ENCODE peak calls at places on chromosomes 12 and 14, in nine cellular contexts. One of them, this sample, is unnamed.

GRCh38 chr12:98352218-98352811 is 163.1 kb upstream of the TMPO start:
- DNase-seq in brain microvascular endothelial cell: peak
- DNase-seq in fibroblast of lung: peak
- DNase-seq in H9: no peak
- DNase-seq in neural progenitor cell: no peak
- DNase-seq in A549: peak
- DNase-seq in hepatocyte: peak
- DNase-seq in suprapubic skin: no peak
- DNase-seq in activated B cell treated with CpG ODN at 0.5 μM for 24 hours: no peak
- DNase-seq in this sample: no peak

GRCh38 chr12:6696690-6697583 is 3.7 kb downstream of the PIANP start:
- DNase-seq in fibroblast of lung: no peak
- DNase-seq in A549: no peak
- DNase-seq in suprapubic skin: no peak
- DNase-seq in H9: no peak
- DNase-seq in hepatocyte: no peak
- DNase-seq in neural progenitor cell: no peak
- DNase-seq in brain microvascular endothelial cell: no peak
- DNase-seq in activated B cell treated with CpG ODN at 0.5 μM for 24 hours: peak
- DNase-seq in this sample: no peak

GRCh38 chr12:57325395-57325794 is 74.4 kb upstream of the STAC3 start:
- DNase-seq in H9: no peak
- DNase-seq in hepatocyte: no peak
- DNase-seq in activated B cell treated with CpG ODN at 0.5 μM for 24 hours: no peak
- DNase-seq in fibroblast of lung: no peak
- DNase-seq in neural progenitor cell: no peak
- DNase-seq in brain microvascular endothelial cell: no peak
- DNase-seq in suprapubic skin: no peak
- DNase-seq in A549: no peak
- DNase-seq in this sample: no peak

GRCh38 chr12:96258451-96258933 is 64.3 kb downstream of the ELK3 start:
- DNase-seq in H9: no peak
- DNase-seq in brain microvascular endothelial cell: peak
- DNase-seq in fibroblast of lung: peak
- DNase-seq in neural progenitor cell: peak
- DNase-seq in A549: no peak
- DNase-seq in activated B cell treated with CpG ODN at 0.5 μM for 24 hours: no peak
- DNase-seq in suprapubic skin: no peak
- DNase-seq in hepatocyte: no peak
- DNase-seq in this sample: no peak

GRCh38 chr14:61452452-61452851 is 131.1 kb downstream of the PRKCH start:
- DNase-seq in suprapubic skin: no peak
- DNase-seq in hepatocyte: no peak
- DNase-seq in fibroblast of lung: no peak
- DNase-seq in activated B cell treated with CpG ODN at 0.5 μM for 24 hours: no peak
- DNase-seq in brain microvascular endothelial cell: no peak
- DNase-seq in A549: no peak
- DNase-seq in H9: no peak
- DNase-seq in neural progenitor cell: no peak
- DNase-seq in this sample: no peak

GRCh38 chr14:35423621-35424020 is 19.1 kb upstream of the NFKBIA start:
- DNase-seq in A549: no peak
- DNase-seq in H9: no peak
- DNase-seq in hepatocyte: no peak
- DNase-seq in suprapubic skin: no peak
- DNase-seq in neural progenitor cell: no peak
- DNase-seq in brain microvascular endothelial cell: no peak
- DNase-seq in fibroblast of lung: no peak
- DNase-seq in activated B cell treated with CpG ODN at 0.5 μM for 24 hours: no peak
- DNase-seq in this sample: no peak

GRCh38 chr14:24411468-24412454 is 13.0 kb downstream of the NYNRIN start:
- DNase-seq in suprapubic skin: no peak
- DNase-seq in hepatocyte: peak
- DNase-seq in A549: peak
- DNase-seq in activated B cell treated with CpG ODN at 0.5 μM for 24 hours: no peak
- DNase-seq in neural progenitor cell: peak
- DNase-seq in brain microvascular endothelial cell: peak
- DNase-seq in fibroblast of lung: peak
- DNase-seq in H9: peak
- DNase-seq in this sample: no peak

GRCh38 chr12:5510251-5510805 is 78.4 kb downstream of the NTF3 start:
- DNase-seq in suprapubic skin: peak
- DNase-seq in fibroblast of lung: no peak
- DNase-seq in H9: peak
- DNase-seq in activated B cell treated with CpG ODN at 0.5 μM for 24 hours: no peak
- DNase-seq in brain microvascular endothelial cell: no peak
- DNase-seq in hepatocyte: no peak
- DNase-seq in A549: no peak
- DNase-seq in neural progenitor cell: no peak
- DNase-seq in this sample: no peak

GRCh38 chr14:93051600-93052546 is 63.9 kb downstream of the ITPK1 start:
- DNase-seq in suprapubic skin: no peak
- DNase-seq in hepatocyte: no peak
- DNase-seq in A549: no peak
- DNase-seq in brain microvascular endothelial cell: no peak
- DNase-seq in activated B cell treated with CpG ODN at 0.5 μM for 24 hours: no peak
- DNase-seq in neural progenitor cell: peak
- DNase-seq in H9: peak
- DNase-seq in fibroblast of lung: no peak
- DNase-seq in this sample: no peak

GRCh38 chr14:58865520-58866281 is 227.9 kb downstream of the DACT1 start:
- DNase-seq in fibroblast of lung: peak
- DNase-seq in H9: no peak
- DNase-seq in suprapubic skin: no peak
- DNase-seq in A549: no peak
- DNase-seq in brain microvascular endothelial cell: peak
- DNase-seq in hepatocyte: no peak
- DNase-seq in neural progenitor cell: no peak
- DNase-seq in activated B cell treated with CpG ODN at 0.5 μM for 24 hours: no peak
- DNase-seq in this sample: no peak

DNA sequence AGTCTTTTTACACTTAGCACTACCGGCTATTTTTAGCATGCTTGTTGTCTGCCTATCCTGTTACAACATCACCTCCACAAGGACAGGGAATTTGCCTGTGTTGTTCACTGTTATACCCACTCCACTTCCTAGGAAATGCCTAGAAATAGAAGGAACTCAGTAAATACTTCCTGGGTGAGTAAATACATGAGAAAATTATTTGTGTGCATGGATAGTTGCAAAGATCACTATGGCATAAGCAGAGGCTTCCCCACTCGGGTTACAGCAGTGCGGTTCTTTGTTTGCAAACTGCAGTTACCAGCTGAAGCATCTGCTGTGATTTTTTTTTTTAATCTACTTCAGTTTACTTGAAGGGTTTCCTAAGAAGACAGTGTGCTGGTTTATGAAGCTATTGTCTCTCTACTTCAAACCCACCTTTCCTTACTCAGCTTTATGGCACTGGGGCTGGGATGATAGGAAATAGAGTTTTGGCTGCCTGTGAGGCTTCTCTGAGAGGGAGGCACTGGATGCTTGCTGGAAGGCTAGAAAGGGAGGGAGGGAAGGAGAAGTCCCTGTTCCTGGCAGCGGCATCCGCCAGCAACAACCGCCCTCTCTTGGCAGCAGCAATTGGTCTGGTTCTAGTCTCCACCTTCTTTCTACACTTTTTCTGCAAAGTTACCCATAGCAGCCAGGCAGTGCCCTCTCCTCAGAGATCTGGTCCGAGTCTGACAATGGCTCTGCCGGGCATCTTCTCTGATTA is 29.1 kb downstream of the PDE6H start:
- DNase-seq in H9: peak
- DNase-seq in suprapubic skin: peak
- DNase-seq in neural progenitor cell: peak
- DNase-seq in brain microvascular endothelial cell: peak
- DNase-seq in hepatocyte: peak
- DNase-seq in activated B cell treated with CpG ODN at 0.5 μM for 24 hours: no peak
- DNase-seq in fibroblast of lung: peak
- DNase-seq in A549: no peak
- DNase-seq in this sample: no peak
- TF ChIP-seq CTCF in H9: no peak
- TF ChIP-seq CTCF in suprapubic skin: no peak
- TF ChIP-seq CTCF in neural progenitor cell: no peak
- TF ChIP-seq CTCF in brain microvascular endothelial cell: no peak
- TF ChIP-seq CTCF in hepatocyte: peak
- TF ChIP-seq CTCF in activated B cell treated with CpG ODN at 0.5 μM for 24 hours: no peak
- TF ChIP-seq CTCF in fibroblast of lung: peak
- TF ChIP-seq CTCF in A549: no peak
- TF ChIP-seq CTCF in this sample: peak

GRCh38 chr14:81062816-81063215 is 107.4 kb downstream of the TSHR start:
- DNase-seq in activated B cell treated with CpG ODN at 0.5 μM for 24 hours: no peak
- DNase-seq in hepatocyte: peak
- DNase-seq in suprapubic skin: no peak
- DNase-seq in brain microvascular endothelial cell: no peak
- DNase-seq in neural progenitor cell: peak
- DNase-seq in H9: peak
- DNase-seq in A549: peak
- DNase-seq in fibroblast of lung: no peak
- DNase-seq in this sample: no peak
- TF ChIP-seq CTCF in activated B cell treated with CpG ODN at 0.5 μM for 24 hours: no peak
- TF ChIP-seq CTCF in hepatocyte: no peak
- TF ChIP-seq CTCF in suprapubic skin: no peak
- TF ChIP-seq CTCF in brain microvascular endothelial cell: peak
- TF ChIP-seq CTCF in neural progenitor cell: peak
- TF ChIP-seq CTCF in H9: peak
- TF ChIP-seq CTCF in A549: peak
- TF ChIP-seq CTCF in fibroblast of lung: no peak
- TF ChIP-seq CTCF in this sample: peak

GRCh38 chr12:54390668-54391551 is 6.4 kb upstream of the ZNF385A start:
- DNase-seq in neural progenitor cell: peak
- DNase-seq in H9: peak
- DNase-seq in A549: no peak
- DNase-seq in fibroblast of lung: no peak
- DNase-seq in suprapubic skin: no peak
- DNase-seq in brain microvascular endothelial cell: no peak
- DNase-seq in hepatocyte: peak
- DNase-seq in activated B cell treated with CpG ODN at 0.5 μM for 24 hours: peak
- DNase-seq in this sample: no peak
- TF ChIP-seq CTCF in neural progenitor cell: peak
- TF ChIP-seq CTCF in H9: peak
- TF ChIP-seq CTCF in A549: peak
- TF ChIP-seq CTCF in fibroblast of lung: no peak
- TF ChIP-seq CTCF in suprapubic skin: no peak
- TF ChIP-seq CTCF in brain microvascular endothelial cell: peak
- TF ChIP-seq CTCF in hepatocyte: peak
- TF ChIP-seq CTCF in activated B cell treated with CpG ODN at 0.5 μM for 24 hours: no peak
- TF ChIP-seq CTCF in this sample: peak

DNA sequence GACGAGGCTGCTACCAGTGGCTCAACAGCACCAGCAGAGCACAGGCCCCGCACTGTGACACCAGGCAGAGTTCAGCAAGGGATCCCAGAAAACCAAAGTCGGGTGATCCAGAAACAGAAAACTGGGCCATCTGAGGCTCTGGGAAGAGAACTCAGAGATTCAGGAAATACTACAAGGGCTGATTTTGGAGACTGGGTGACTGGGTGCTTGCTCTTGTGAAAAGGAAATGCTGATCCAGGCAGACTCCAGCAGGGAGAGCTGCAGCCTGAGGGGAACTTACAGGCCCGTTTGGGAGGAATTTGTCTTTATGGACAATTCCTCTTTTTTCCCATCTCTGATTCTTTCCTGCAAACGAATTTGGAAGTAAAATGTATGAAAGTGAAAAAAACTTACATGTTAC is 28.2 kb downstream of the FOXN3 start:
- DNase-seq in neural progenitor cell: peak
- DNase-seq in activated B cell treated with CpG ODN at 0.5 μM for 24 hours: no peak
- DNase-seq in fibroblast of lung: peak
- DNase-seq in suprapubic skin: no peak
- DNase-seq in brain microvascular endothelial cell: no peak
- DNase-seq in hepatocyte: no peak
- DNase-seq in H9: no peak
- DNase-seq in A549: no peak
- DNase-seq in this sample: no peak
- TF ChIP-seq CTCF in neural progenitor cell: peak
- TF ChIP-seq CTCF in activated B cell treated with CpG ODN at 0.5 μM for 24 hours: no peak
- TF ChIP-seq CTCF in fibroblast of lung: peak
- TF ChIP-seq CTCF in suprapubic skin: no peak
- TF ChIP-seq CTCF in brain microvascular endothelial cell: peak
- TF ChIP-seq CTCF in hepatocyte: peak
- TF ChIP-seq CTCF in H9: peak
- TF ChIP-seq CTCF in A549: no peak
- TF ChIP-seq CTCF in this sample: peak

GRCh38 chr14:99035268-99035667 is 236.7 kb downstream of the BCL11B start:
- DNase-seq in activated B cell treated with CpG ODN at 0.5 μM for 24 hours: no peak
- DNase-seq in fibroblast of lung: peak
- DNase-seq in H9: no peak
- DNase-seq in hepatocyte: peak
- DNase-seq in brain microvascular endothelial cell: no peak
- DNase-seq in A549: no peak
- DNase-seq in neural progenitor cell: no peak
- DNase-seq in suprapubic skin: no peak
- DNase-seq in this sample: no peak

GRCh38 chr14:99035712-99036593 is 236.0 kb downstream of the BCL11B start:
- DNase-seq in suprapubic skin: peak
- DNase-seq in activated B cell treated with CpG ODN at 0.5 μM for 24 hours: no peak
- DNase-seq in fibroblast of lung: peak
- DNase-seq in neural progenitor cell: peak
- DNase-seq in hepatocyte: peak
- DNase-seq in A549: peak
- DNase-seq in brain microvascular endothelial cell: peak
- DNase-seq in H9: peak
- DNase-seq in this sample: peak

GRCh38 chr14:99036594-99037293 is 235.3 kb downstream of the BCL11B start:
- DNase-seq in neural progenitor cell: peak
- DNase-seq in hepatocyte: no peak
- DNase-seq in A549: no peak
- DNase-seq in H9: no peak
- DNase-seq in fibroblast of lung: no peak
- DNase-seq in suprapubic skin: no peak
- DNase-seq in brain microvascular endothelial cell: no peak
- DNase-seq in activated B cell treated with CpG ODN at 0.5 μM for 24 hours: no peak
- DNase-seq in this sample: no peak

GRCh38 chr14:99033951-99034350 is 238.0 kb downstream of the BCL11B start:
- DNase-seq in fibroblast of lung: no peak
- DNase-seq in hepatocyte: no peak
- DNase-seq in A549: no peak
- DNase-seq in neural progenitor cell: no peak
- DNase-seq in suprapubic skin: no peak
- DNase-seq in brain microvascular endothelial cell: no peak
- DNase-seq in activated B cell treated with CpG ODN at 0.5 μM for 24 hours: no peak
- DNase-seq in H9: no peak
- DNase-seq in this sample: no peak

GRCh38 chr14:99034711-99035171 is 237.3 kb downstream of the BCL11B start:
- DNase-seq in A549: no peak
- DNase-seq in neural progenitor cell: no peak
- DNase-seq in fibroblast of lung: no peak
- DNase-seq in brain microvascular endothelial cell: no peak
- DNase-seq in suprapubic skin: no peak
- DNase-seq in hepatocyte: no peak
- DNase-seq in activated B cell treated with CpG ODN at 0.5 μM for 24 hours: no peak
- DNase-seq in H9: peak
- DNase-seq in this sample: no peak
- TF ChIP-seq CTCF in A549: no peak
- TF ChIP-seq CTCF in neural progenitor cell: peak
- TF ChIP-seq CTCF in fibroblast of lung: no peak
- TF ChIP-seq CTCF in brain microvascular endothelial cell: peak
- TF ChIP-seq CTCF in suprapubic skin: no peak
- TF ChIP-seq CTCF in hepatocyte: no peak
- TF ChIP-seq CTCF in activated B cell treated with CpG ODN at 0.5 μM for 24 hours: no peak
- TF ChIP-seq CTCF in H9: peak
- TF ChIP-seq CTCF in this sample: peak

DNA sequence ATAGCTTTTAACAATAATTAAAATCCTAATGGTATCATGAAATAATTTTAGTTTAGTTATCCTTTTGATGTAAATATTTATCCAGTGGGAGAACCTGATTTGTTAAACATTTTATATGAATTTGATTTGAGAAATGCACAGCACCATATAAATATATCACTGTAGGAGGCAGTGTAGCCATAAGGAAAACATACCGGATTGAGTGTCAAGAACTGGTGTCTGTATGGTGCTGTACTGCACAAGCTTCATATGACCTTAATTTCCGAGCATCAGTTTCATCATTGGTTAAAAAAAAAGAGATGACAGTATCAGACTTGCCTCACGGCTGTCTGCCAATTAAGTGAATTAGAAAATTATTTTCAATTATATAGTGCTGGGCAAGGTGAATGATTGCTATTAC is 72.0 kb downstream of the TMTC2 start:
- DNase-seq in hepatocyte: no peak
- DNase-seq in fibroblast of lung: no peak
- DNase-seq in neural progenitor cell: no peak
- DNase-seq in brain microvascular endothelial cell: no peak
- DNase-seq in suprapubic skin: no peak
- DNase-seq in H9: no peak
- DNase-seq in A549: peak
- DNase-seq in activated B cell treated with CpG ODN at 0.5 μM for 24 hours: no peak
- DNase-seq in this sample: no peak
- TF ChIP-seq CTCF in hepatocyte: no peak
- TF ChIP-seq CTCF in fibroblast of lung: no peak
- TF ChIP-seq CTCF in neural progenitor cell: peak
- TF ChIP-seq CTCF in brain microvascular endothelial cell: no peak
- TF ChIP-seq CTCF in suprapubic skin: no peak
- TF ChIP-seq CTCF in H9: no peak
- TF ChIP-seq CTCF in A549: no peak
- TF ChIP-seq CTCF in activated B cell treated with CpG ODN at 0.5 μM for 24 hours: no peak
- TF ChIP-seq CTCF in this sample: peak

This sample was measured in chondrocyte.